ENCODE peak calls at places on chromosomes 6 and 20, in ten cellular contexts. U, N, F, Y, R, Q, A, Z, S and G are unnamed samples. For H3K4me1, the result is how much of the 10 kb centered on the place peaks cover.

GRCh38 chr6:104589940-104590339 is 269.8 kb downstream of the HACE1 start:
- DNase-seq in Z (no peak), U (no peak), F (no peak), A (no peak), R (no peak), N (no peak), Q (no peak), S (no peak), Y (no peak), G (no peak)

GRCh38 chr20:39004508-39004907 is 42.4 kb downstream of the DHX35 start:
- DNase-seq in Q (peak), A (no peak), S (no peak), Z (no peak), F (no peak), Y (no peak), R (no peak), N (peak), U (no peak), G (no peak)

GRCh38 chr6:3518356-3518841 is 61.5 kb upstream of the SLC22A23 start:
- DNase-seq in Y (no peak), R (no peak), F (peak), N (peak), Z (peak), Q (peak), U (no peak), S (peak), A (peak), G (peak)

GRCh38 chr20:37995856-37996625 is 37.2 kb downstream of the TTI1 start:
- DNase-seq in Y (no peak), Q (no peak), F (no peak), N (no peak), A (no peak), U (no peak), S (no peak), R (no peak), Z (no peak), G (no peak)

GRCh38 chr20:3166913-3167342 is 6.4 kb downstream of the LZTS3 start:
- DNase-seq in Y (no peak), U (no peak), Z (no peak), S (no peak), N (no peak), Q (no peak), A (no peak), F (no peak), R (no peak), G (no peak)

GRCh38 chr20:1491281-1491840 is at the start of gene SIRPB2:
- DNase-seq in Q (no peak), U (peak), S (no peak), A (no peak), F (peak), N (peak), R (peak), Z (no peak), Y (no peak), G (no peak)

GRCh38 chr20:58652606-58653303 is 1.7 kb downstream of the STX16 start:
- DNase-seq in S (no peak), Z (no peak), U (no peak), F (no peak), R (no peak), Q (no peak), A (no peak), N (no peak), Y (no peak), G (no peak)

GRCh38 chr6:169188051-169188863 is 65.4 kb downstream of the THBS2 start:
- DNase-seq in N (no peak), Y (peak), S (no peak), F (no peak), R (no peak), Q (no peak), U (no peak), Z (no peak), A (no peak), G (no peak)

GRCh38 chr6:148857817-148858390 is 111.1 kb downstream of the UST start:
- DNase-seq in Q (no peak), N (no peak), U (no peak), R (no peak), Z (no peak), Y (no peak), F (no peak), A (no peak), S (no peak), G (no peak)

GRCh38 chr6:22875845-22876244 is 306.5 kb downstream of the HDGFL1 start:
- DNase-seq in R (no peak), N (no peak), Q (no peak), U (no peak), A (no peak), Y (no peak), F (no peak), Z (no peak), S (no peak), G (no peak)

GRCh38 chr6:93416575-93417420 is 2.6 kb downstream of the EPHA7 start:
- DNase-seq in F (no peak), Z (no peak), N (peak), S (no peak), Q (no peak), R (peak), U (peak), A (peak), Y (no peak), G (no peak)

GRCh38 chr6:105432797-105433196 is 29.9 kb upstream of the PREP start:
- DNase-seq in A (peak), Z (peak), R (no peak), N (no peak), F (peak), Q (no peak), Y (no peak), U (peak), S (peak), G (no peak)

GRCh38 chr6:13574149-13574570 is 241 bp upstream of the SIRT5 start:
- DNase-seq in S (peak), F (peak), Q (peak), N (peak), Y (no peak), A (peak), R (peak), U (peak), Z (peak), G (peak)
- TF ChIP-seq POLR2A in S (no peak), F (peak), Q (no peak), N (no peak), Y (no peak), A (peak), R (no peak), U (no peak), Z (peak), G (no peak)

GRCh38 chr6:52500268-52501129 is 76.4 kb downstream of the TRAM2 start:
- DNase-seq in N (no peak), S (no peak), Z (no peak), Y (no peak), R (no peak), U (no peak), F (no peak), Q (no peak), A (no peak), G (no peak)
- H3K4me1 ChIP-seq in N (under half), S (under half), Z (under half), Y (under half), R (under half), U (under half), F (under half), Q (half or more), A (under half), G (under half)

DNA sequence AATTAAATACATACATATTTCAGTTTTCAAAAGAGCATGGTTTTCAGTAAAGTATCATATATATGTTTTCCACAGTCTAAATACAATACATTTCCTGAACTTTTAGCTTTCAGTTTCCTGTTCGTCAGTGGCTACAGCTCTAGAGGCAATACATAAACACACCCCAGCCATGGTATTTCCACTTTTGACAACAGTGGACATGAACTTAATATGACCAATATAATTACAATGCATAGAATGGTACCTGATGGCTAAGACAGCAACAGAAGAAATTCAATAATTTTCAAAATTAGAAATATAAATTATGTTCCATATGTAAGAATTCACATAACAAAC is 19.3 kb downstream of the FKBP5 start:
- DNase-seq in F (no peak), U (no peak), A (no peak), R (no peak), N (no peak), Z (no peak), Y (no peak), S (no peak), Q (no peak), G (no peak)
- H3K4me3 ChIP-seq in F (no peak), U (no peak), A (no peak), R (peak), N (no peak), Z (no peak), Y (no peak), S (no peak), Q (no peak), G (no peak)

GRCh38 chr6:163404825-163405265 is 9.7 kb upstream of the QKI start:
- DNase-seq in Q (no peak), Z (no peak), A (no peak), S (peak), R (no peak), N (peak), U (peak), F (peak), Y (no peak), G (peak)
- TF ChIP-seq POLR2A in Q (no peak), Z (no peak), A (no peak), S (no peak), R (peak), N (peak), U (no peak), F (no peak), Y (no peak), G (no peak)